ENCODE peak calls at places on chromosomes 13 and 19, in five cellular contexts. A is endothelial cell of umbilical vein, I is IMR-90, X is prostate gland, B is transverse colon. D is an unnamed sample. For H3K9me3, the result is how much of the 10 kb centered on the place peaks cover.

GRCh38 chr13:71874490-71874889 is 7.5 kb upstream of the DACH1 start:
- DNase-seq in A (no peak), I (no peak), X (peak), B (peak), D (no peak)

GRCh38 chr19:22137791-22138190 is 59.0 kb downstream of the ZNF676 start:
- DNase-seq in A (no peak), I (no peak), X (no peak), B (no peak), D (no peak)

GRCh38 chr19:8334458-8335342 is 8.4 kb downstream of the KANK3 start:
- DNase-seq in A (peak), I (peak), X (peak), B (peak), D (peak)

GRCh38 chr19:34319785-34320184 is 45.2 kb upstream of the GPI start:
- DNase-seq in A (peak), I (peak), X (no peak), B (no peak), D (peak)

GRCh38 chr19:47723573-47723923 is 10.3 kb downstream of the EHD2 start:
- DNase-seq in A (no peak), I (peak), X (no peak), B (peak), D (peak)

GRCh38 chr13:46321494-46322225 is 65.4 kb downstream of the RUBCNL start:
- DNase-seq in A (peak), I (peak), X (peak), B (peak), D (peak)

GRCh38 chr13:27405521-27406134 is 18.8 kb upstream of the GTF3A start:
- DNase-seq in A (no peak), I (no peak), X (no peak), B (peak), D (no peak)

GRCh38 chr19:1360818-1361461 is 22.8 kb upstream of the NDUFS7 start:
- DNase-seq in A (peak), I (peak), X (no peak), B (peak), D (no peak)

GRCh38 chr19:991174-991931 is 7.2 kb downstream of the WDR18 start:
- DNase-seq in A (no peak), I (peak), X (no peak), B (peak), D (no peak)

GRCh38 chr19:32688315-32688714 is 3.3 kb upstream of the NUDT19 start:
- DNase-seq in A (no peak), I (peak), X (no peak), B (peak), D (no peak)

GRCh38 chr13:112169941-112170822 is 103.2 kb downstream of the SOX1 start:
- DNase-seq in A (no peak), I (no peak), X (no peak), B (no peak), D (no peak)

GRCh38 chr13:87035538-87035937 is 635.6 kb upstream of the SLITRK5 start:
- DNase-seq in A (no peak), I (no peak), X (no peak), B (no peak), D (no peak)

GRCh38 chr13:25898991-25899390 is 152.8 kb downstream of the SHISA2 start:
- DNase-seq in A (no peak), I (no peak), X (no peak), B (no peak), D (no peak)

GRCh38 chr13:55566779-55567178 is 1573.9 kb upstream of the PRR20A start:
- DNase-seq in A (no peak), I (no peak), X (no peak), B (no peak), D (no peak)

GRCh38 chr19:11138659-11139526 is 16.7 kb downstream of the SPC24 start:
- DNase-seq in A (peak), I (peak), X (no peak), B (peak), D (peak)

GRCh38 chr13:45321230-45321629 is 19.8 kb downstream of the TPT1 start:
- DNase-seq in A (no peak), I (no peak), X (no peak), B (no peak), D (no peak)

GRCh38 chr19:35249848-35250711 is 1.3 kb downstream of the LSR start:
- DNase-seq in A (no peak), I (no peak), X (no peak), B (no peak), D (no peak)

GRCh38 chr13:28751210-28751935 is 32.6 kb upstream of the SLC46A3 start:
- DNase-seq in A (no peak), I (no peak), X (no peak), B (no peak), D (no peak)

GRCh38 chr19:372306-372890 is 27.8 kb upstream of the MIER2 start:
- DNase-seq in A (peak), I (peak), X (no peak), B (no peak), D (no peak)

GRCh38 chr13:51726446-51727185 is 77.3 kb downstream of the DHRS12 start:
- DNase-seq in A (peak), I (peak), X (no peak), B (no peak), D (no peak)

GRCh38 chr13:97188207-97188606 is 33.9 kb upstream of the MBNL2 start:
- DNase-seq in A (no peak), I (no peak), X (no peak), B (no peak), D (no peak)

GRCh38 chr13:85798999-85799646 is at the start of gene SLITRK6:
- DNase-seq in A (no peak), I (peak), X (peak), B (no peak), D (no peak)

GRCh38 chr13:33260168-33261098 is 25.1 kb downstream of the STARD13 start:
- DNase-seq in A (no peak), I (peak), X (no peak), B (no peak), D (peak)

GRCh38 chr13:25902946-25903345 is 148.9 kb downstream of the SHISA2 start:
- DNase-seq in A (no peak), I (no peak), X (no peak), B (no peak), D (peak)

GRCh38 chr13:77876176-77876575 is 42.5 kb downstream of the EDNRB start:
- DNase-seq in A (no peak), I (peak), X (no peak), B (no peak), D (no peak)

GRCh38 chr13:98910501-98910951 is 67.3 kb downstream of the DOCK9 start:
- DNase-seq in A (peak), I (peak), X (no peak), B (no peak), D (no peak)

GRCh38 chr19:48896191-48896720 is 2.3 kb downstream of the TULP2 start:
- DNase-seq in A (no peak), I (no peak), X (peak), B (peak), D (peak)

GRCh38 chr13:45529758-45530157 is 65.0 kb downstream of the COG3 start:
- DNase-seq in A (no peak), I (no peak), X (no peak), B (no peak), D (no peak)

GRCh38 chr13:44703371-44703770 is 127.2 kb upstream of the TSC22D1 start:
- DNase-seq in A (no peak), I (peak), X (no peak), B (no peak), D (no peak)

GRCh38 chr19:6276447-6276846 is 3.3 kb downstream of the MLLT1 start:
- DNase-seq in A (peak), I (peak), X (no peak), B (peak), D (peak)

GRCh38 chr19:55146648-55147218 is 2.3 kb downstream of the TNNT1 start:
- DNase-seq in A (no peak), I (no peak), X (no peak), B (no peak), D (no peak)
- TF ChIP-seq POLR2A in A (no peak), I (no peak), X (no peak), B (no peak), D (no peak)

GRCh38 chr19:10112037-10112751 is 701 bp downstream of the P2RY11 start:
- DNase-seq in A (no peak), I (no peak), X (no peak), B (peak), D (no peak)
- H3K27ac ChIP-seq in A (no peak), I (no peak), X (no peak), B (peak), D (no peak)

DNA sequence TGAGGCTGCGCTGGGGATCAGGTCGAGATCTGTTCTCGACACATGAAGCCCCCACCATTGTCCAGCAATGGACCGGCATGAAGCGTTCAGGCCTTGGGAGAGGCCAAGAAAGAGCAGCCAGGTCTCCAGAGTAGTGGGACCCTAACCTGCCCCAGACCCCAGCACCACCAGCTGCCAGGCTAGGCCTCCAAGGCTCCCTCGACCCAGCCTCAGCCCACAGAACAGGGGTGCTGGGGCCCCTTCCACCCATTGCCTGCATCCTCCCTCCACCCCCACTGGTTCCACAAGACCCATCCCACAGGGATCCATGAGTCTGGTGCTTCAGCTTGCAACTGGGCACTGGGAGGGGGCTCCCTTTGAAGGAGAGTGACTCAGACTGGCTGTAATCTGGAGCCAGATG is 120.3 kb downstream of the TUBA3C start:
- DNase-seq in A (no peak), I (no peak), X (no peak), B (no peak), D (no peak)
- H3K9me3 ChIP-seq in A (under half), I (half or more), X (under half), B (under half), D (under half)

GRCh38 chr19:19004144-19004543 is 29.2 kb downstream of the SUGP2 start:
- DNase-seq in A (no peak), I (no peak), X (no peak), B (no peak), D (peak)
- TF ChIP-seq POLR2A in A (no peak), I (no peak), X (no peak), B (no peak), D (no peak)

GRCh38 chr19:15108845-15109767 is 1.9 kb downstream of the SYDE1 start:
- DNase-seq in A (no peak), I (no peak), X (no peak), B (no peak), D (no peak)
- H3K27ac ChIP-seq in A (no peak), I (peak), X (no peak), B (peak), D (no peak)